ENCODE peak calls at places on chromosome 22, in five cellular contexts. B, E, H, J and X are unnamed samples.
A peak's percentile ranks its signal among the peaks of the same experiment; 100 is the strongest.

GRCh38 chr22:48949375-48950149 is 878.1 kb downstream of the BRD1 start:
- DNase-seq in B (no peak), E (no peak), H (no peak), J (peak; percentile 34), X (no peak)

GRCh38 chr22:37887610-37888378 is 18.3 kb upstream of the MICALL1 start:
- DNase-seq in B (no peak), E (peak; percentile 65), H (no peak), J (no peak), X (peak; percentile 94)

GRCh38 chr22:44544523-44545433 is 46.7 kb upstream of the RTL6 start:
- DNase-seq in B (no peak), E (no peak), H (no peak), J (no peak), X (no peak)

GRCh38 chr22:46039531-46039930 is 62.6 kb upstream of the WNT7B start:
- DNase-seq in B (no peak), E (no peak), H (no peak), J (no peak), X (no peak)

GRCh38 chr22:47515384-47516125 is 753.1 kb downstream of the TBC1D22A start:
- DNase-seq in B (no peak), E (no peak), H (no peak), J (no peak), X (no peak)

GRCh38 chr22:23835773-23836144 is 3.0 kb downstream of the DERL3 start:
- DNase-seq in B (no peak), E (no peak), H (no peak), J (no peak), X (no peak)

GRCh38 chr22:46175631-46176030 is 25.3 kb downstream of the PPARA start:
- DNase-seq in B (no peak), E (peak; percentile 86), H (no peak), J (no peak), X (no peak)

GRCh38 chr22:48832592-48832991 is 995.1 kb downstream of the BRD1 start:
- DNase-seq in B (no peak), E (no peak), H (no peak), J (no peak), X (no peak)

GRCh38 chr22:28978158-28978557 is 83.5 kb downstream of the C22orf31 start:
- DNase-seq in B (no peak), E (peak; percentile 54), H (no peak), J (no peak), X (peak; percentile 74)

GRCh38 chr22:45218974-45219373 is 21.7 kb downstream of the KIAA0930 start:
- DNase-seq in B (no peak), E (peak; percentile 37), H (peak; percentile 83), J (no peak), X (no peak)

GRCh38 chr22:27747396-27748256 is 53.9 kb downstream of the MN1 start:
- DNase-seq in B (no peak), E (no peak), H (no peak), J (no peak), X (peak; percentile 60)

GRCh38 chr22:36365020-36365411 is 22.8 kb downstream of the MYH9 start:
- DNase-seq in B (no peak), E (peak; percentile 99), H (peak; percentile 82), J (no peak), X (peak; percentile 93)

GRCh38 chr22:45318558-45319318 is 9.0 kb downstream of the FAM118A start:
- DNase-seq in B (no peak), E (peak; percentile 70), H (peak; percentile 73), J (no peak), X (no peak)

GRCh38 chr22:48724899-48725298 is 1102.8 kb downstream of the BRD1 start:
- DNase-seq in B (no peak), E (no peak), H (no peak), J (no peak), X (no peak)

GRCh38 chr22:36244522-36245391 is 5.4 kb upstream of the APOL2 start:
- DNase-seq in B (no peak), E (peak; percentile 52), H (no peak), J (no peak), X (no peak)

GRCh38 chr22:48491451-48491941 is 1336.2 kb downstream of the BRD1 start:
- DNase-seq in B (no peak), E (no peak), H (no peak), J (peak; percentile 57), X (no peak)

GRCh38 chr22:18109410-18110193 is 1.0 kb upstream of the TUBA8 start:
- DNase-seq in B (no peak), E (no peak), H (peak; percentile 27), J (no peak), X (no peak)

GRCh38 chr22:40631925-40632324 is 4.6 kb downstream of the MRTFA start:
- DNase-seq in B (no peak), E (no peak), H (no peak), J (no peak), X (no peak)

GRCh38 chr22:28103596-28103995 is 184.5 kb upstream of the PITPNB start:
- DNase-seq in B (no peak), E (no peak), H (no peak), J (no peak), X (no peak)

GRCh38 chr22:49019737-49020136 is 807.9 kb downstream of the BRD1 start:
- DNase-seq in B (no peak), E (no peak), H (no peak), J (peak; percentile 50), X (no peak)

GRCh38 chr22:44603774-44604173 is 98.2 kb upstream of the PRR5 start:
- DNase-seq in B (no peak), E (no peak), H (no peak), J (no peak), X (no peak)

GRCh38 chr22:28021116-28021997 is 102.3 kb upstream of the PITPNB start:
- DNase-seq in B (no peak), E (no peak), H (no peak), J (peak; percentile 57), X (no peak)

GRCh38 chr22:24859587-24859986 is 53.6 kb downstream of the SGSM1 start:
- DNase-seq in B (no peak), E (no peak), H (no peak), J (no peak), X (no peak)

GRCh38 chr22:23207786-23208325 is 27.5 kb downstream of the BCR start:
- DNase-seq in B (no peak), E (no peak), H (peak; percentile 20), J (no peak), X (no peak)

GRCh38 chr22:32103648-32104326 is 55.3 kb downstream of the C22orf42 start:
- DNase-seq in B (no peak), E (peak; percentile 3), H (no peak), J (no peak), X (peak; percentile 17)
- TF ChIP-seq CTCF in B (peak; percentile 58), E (peak; percentile 37), H (peak; percentile 17), J (peak; percentile 72), X (peak; percentile 45)

GRCh38 chr22:42277988-42278776 is 7.7 kb upstream of the TCF20 start:
- DNase-seq in B (no peak), E (no peak), H (peak; percentile 73), J (peak; percentile 64), X (peak; percentile 9)
- TF ChIP-seq CTCF in B (no peak), E (peak; percentile 25), H (peak; percentile 30), J (peak; percentile 40), X (no peak)

GRCh38 chr22:39384750-39385480 is 14.7 kb upstream of the TAB1 start:
- DNase-seq in B (no peak), E (peak; percentile 28), H (peak; percentile 53), J (no peak), X (peak; percentile 23)
- TF ChIP-seq CTCF in B (peak; percentile 48), E (peak; percentile 50), H (peak; percentile 56), J (peak; percentile 58), X (peak; percentile 10)

DNA sequence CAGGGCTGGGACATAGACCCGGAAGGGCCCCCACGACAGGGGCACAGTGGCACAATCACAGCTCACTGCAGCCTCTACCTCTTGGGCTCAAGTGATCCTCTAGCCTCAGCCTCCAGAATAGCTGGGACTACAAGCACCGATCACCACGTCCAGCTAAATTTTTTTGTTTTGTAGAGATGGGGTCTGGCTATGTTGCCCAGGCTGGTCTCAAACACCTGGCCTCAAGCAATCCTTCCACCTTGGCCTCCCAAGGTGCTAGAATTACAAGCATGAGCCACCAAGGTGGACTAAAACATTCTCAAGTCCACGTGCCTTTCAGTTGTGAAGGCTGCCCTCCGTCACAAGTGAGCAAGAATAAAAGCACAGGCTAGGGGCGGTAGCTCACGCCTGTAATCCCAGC is 10.1 kb upstream of the COMT start:
- DNase-seq in B (no peak), E (no peak), H (no peak), J (no peak), X (no peak)
- TF ChIP-seq CTCF in B (no peak), E (no peak), H (no peak), J (no peak), X (no peak)

DNA sequence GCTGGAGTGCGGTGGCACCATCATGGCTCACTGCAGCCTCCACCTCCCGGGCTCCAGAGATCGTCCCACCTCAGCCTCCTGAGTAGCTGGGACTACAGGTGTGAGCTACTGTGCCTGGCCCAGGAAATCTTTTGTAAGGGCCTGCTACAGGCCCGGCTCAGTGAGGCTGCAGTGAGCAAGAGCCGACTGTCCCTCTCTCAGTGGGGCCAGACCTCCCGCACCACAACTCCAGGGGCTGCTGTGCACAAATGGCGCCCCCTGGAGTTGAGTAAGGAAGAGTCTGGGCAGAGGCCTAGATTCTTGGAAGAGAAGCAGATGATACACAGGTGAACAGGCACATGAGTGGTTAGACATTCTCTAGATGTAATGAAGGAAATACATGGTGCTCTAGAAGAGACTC is 7.0 kb downstream of the SERHL2 start:
- DNase-seq in B (no peak), E (no peak), H (peak; percentile 49), J (no peak), X (peak; percentile 31)
- TF ChIP-seq CTCF in B (peak; percentile 52), E (peak; percentile 44), H (peak; percentile 44), J (peak; percentile 71), X (peak; percentile 32)

GRCh38 chr22:50585238-50585637 is 2.6 kb upstream of the CHKB start:
- DNase-seq in B (no peak), E (no peak), H (no peak), J (no peak), X (no peak)

GRCh38 chr22:50584106-50585096 is 1.8 kb upstream of the CHKB start:
- DNase-seq in B (no peak), E (no peak), H (no peak), J (no peak), X (no peak)

GRCh38 chr22:50581950-50582561 is 593 bp downstream of the CHKB start:
- DNase-seq in B (no peak), E (no peak), H (peak; percentile 63), J (no peak), X (peak; percentile 20)

GRCh38 chr22:50582562-50583293 is at the start of gene CHKB:
- DNase-seq in B (peak; percentile 98), E (peak; percentile 96), H (peak; percentile 99), J (peak; percentile 99), X (peak; percentile 98)

DNA sequence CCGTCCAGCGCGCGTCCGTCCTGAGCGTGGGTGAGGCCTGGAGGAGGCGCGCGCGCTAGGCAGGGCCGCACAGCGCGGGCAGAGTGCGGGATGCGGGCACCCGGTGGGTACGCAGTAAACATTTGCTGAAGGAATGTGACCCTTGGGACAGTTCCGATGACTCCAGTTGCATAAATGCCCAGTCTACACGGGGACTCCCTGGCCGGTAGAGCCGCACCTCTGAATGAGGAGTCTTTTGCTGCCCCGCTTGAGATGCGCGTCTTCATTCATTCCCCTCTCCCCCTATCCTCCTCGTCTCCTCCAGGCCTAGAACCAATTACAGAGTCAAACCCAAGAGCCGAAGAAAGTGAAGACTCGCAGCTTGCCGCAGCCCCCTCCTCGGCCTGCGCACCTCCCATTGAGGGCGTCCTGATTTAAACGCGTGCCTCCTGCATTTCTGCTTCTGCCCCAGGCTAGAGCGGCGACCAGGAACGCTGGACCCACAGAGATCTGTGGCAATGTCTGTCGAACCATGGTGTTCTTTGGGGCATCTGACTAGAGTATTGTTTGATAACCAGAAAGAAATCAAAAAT is 731 bp upstream of the CHKB start:
- DNase-seq in B (no peak), E (no peak), H (no peak), J (no peak), X (no peak)
- TF ChIP-seq CTCF in B (no peak), E (no peak), H (no peak), J (no peak), X (no peak)